ENCODE peak calls at places on chromosomes 4 and X, in six cellular contexts. S, P, D, R, N and B are unnamed samples.
A peak's percentile ranks its signal among the peaks of the same experiment; 100 is the strongest.

GRCh38 chr4:19455850-19456602 is 795.7 kb upstream of the SLIT2 start:
- DNase-seq in S (no peak), P (no peak), D (peak; percentile 67), R (no peak), N (no peak), B (no peak)

GRCh38 chr4:13547563-13548041 is 3.3 kb upstream of the NKX3-2 start:
- DNase-seq in S (no peak), P (peak; percentile 42), D (no peak), R (no peak), N (no peak), B (no peak)

GRCh38 chrX:12973561-12974216 is 1.2 kb upstream of the TMSB4X start:
- DNase-seq in S (no peak), P (no peak), D (no peak), R (no peak), N (no peak), B (no peak)

GRCh38 chr4:38242822-38243384 is 282.7 kb downstream of the PTTG2 start:
- DNase-seq in S (no peak), P (no peak), D (no peak), R (no peak), N (no peak), B (peak; percentile 56)

GRCh38 chrX:108420481-108420880 is 17.7 kb downstream of the COL4A6 start:
- DNase-seq in S (no peak), P (no peak), D (no peak), R (no peak), N (no peak), B (no peak)

GRCh38 chrX:17226736-17227135 is 148.3 kb upstream of the NHS start:
- DNase-seq in S (peak; percentile 80), P (no peak), D (peak; percentile 39), R (no peak), N (no peak), B (peak; percentile 58)

GRCh38 chr4:88982757-88983156 is 74.2 kb downstream of the FAM13A start:
- DNase-seq in S (no peak), P (no peak), D (no peak), R (no peak), N (no peak), B (no peak)

GRCh38 chr4:118834960-118835895 is 698 bp downstream of the SEC24D start:
- DNase-seq in S (peak; percentile 76), P (peak; percentile 97), D (peak; percentile 96), R (peak; percentile 94), N (peak; percentile 32), B (peak; percentile 96)

GRCh38 chrX:152899111-152899873 is 1.4 kb downstream of the ZNF185 start:
- DNase-seq in S (no peak), P (no peak), D (no peak), R (no peak), N (no peak), B (no peak)

GRCh38 chr4:106273831-106274230 is 42.2 kb downstream of the TBCK start:
- DNase-seq in S (no peak), P (peak; percentile 10), D (peak; percentile 66), R (peak; percentile 22), N (no peak), B (peak; percentile 54)

GRCh38 chrX:47814853-47815252 is 21.8 kb upstream of the ZNF81 start:
- DNase-seq in S (peak; percentile 52), P (no peak), D (no peak), R (no peak), N (no peak), B (peak; percentile 48)

GRCh38 chrX:65545456-65545855 is 10.9 kb upstream of the LAS1L start:
- DNase-seq in S (no peak), P (no peak), D (no peak), R (no peak), N (no peak), B (no peak)

GRCh38 chr4:176320340-176320975 is 692 bp downstream of the SPCS3 start:
- DNase-seq in S (peak; percentile 66), P (peak; percentile 88), D (peak; percentile 83), R (peak; percentile 84), N (peak; percentile 53), B (peak; percentile 86)

GRCh38 chr4:78688385-78688784 is 87.8 kb upstream of the BMP2K start:
- DNase-seq in S (no peak), P (no peak), D (peak; percentile 74), R (no peak), N (no peak), B (no peak)

GRCh38 chr4:76764251-76764650 is 133.7 kb downstream of the SOWAHB start:
- DNase-seq in S (no peak), P (peak; percentile 76), D (peak; percentile 86), R (peak; percentile 82), N (peak; percentile 20), B (peak; percentile 93)

GRCh38 chr4:152970102-152970820 is 34.1 kb downstream of the FHDC1 start:
- DNase-seq in S (no peak), P (no peak), D (peak; percentile 87), R (peak; percentile 47), N (no peak), B (no peak)

GRCh38 chr4:140382732-140383131 is 9.3 kb downstream of the SCOC start:
- DNase-seq in S (no peak), P (no peak), D (no peak), R (no peak), N (no peak), B (no peak)

GRCh38 chrX:53284684-53285447 is 3.5 kb upstream of the IQSEC2 start:
- DNase-seq in S (peak; percentile 68), P (peak; percentile 46), D (peak; percentile 70), R (peak; percentile 36), N (peak; percentile 42), B (peak; percentile 64)

GRCh38 chr4:20418865-20419451 is 167.3 kb downstream of the SLIT2 start:
- DNase-seq in S (no peak), P (peak; percentile 77), D (peak; percentile 55), R (peak; percentile 79), N (no peak), B (peak; percentile 22)

GRCh38 chr4:8108261-8108660 is 50.4 kb downstream of the ABLIM2 start:
- DNase-seq in S (no peak), P (no peak), D (no peak), R (no peak), N (no peak), B (no peak)

GRCh38 chr4:8109406-8110065 is 49.1 kb downstream of the ABLIM2 start:
- DNase-seq in S (no peak), P (no peak), D (no peak), R (no peak), N (no peak), B (no peak)

GRCh38 chr4:8108991-8109390 is 49.6 kb downstream of the ABLIM2 start:
- DNase-seq in S (no peak), P (no peak), D (no peak), R (no peak), N (no peak), B (no peak)

GRCh38 chr4:8112036-8112576 is 46.5 kb downstream of the ABLIM2 start:
- DNase-seq in S (no peak), P (no peak), D (no peak), R (no peak), N (no peak), B (no peak)

DNA sequence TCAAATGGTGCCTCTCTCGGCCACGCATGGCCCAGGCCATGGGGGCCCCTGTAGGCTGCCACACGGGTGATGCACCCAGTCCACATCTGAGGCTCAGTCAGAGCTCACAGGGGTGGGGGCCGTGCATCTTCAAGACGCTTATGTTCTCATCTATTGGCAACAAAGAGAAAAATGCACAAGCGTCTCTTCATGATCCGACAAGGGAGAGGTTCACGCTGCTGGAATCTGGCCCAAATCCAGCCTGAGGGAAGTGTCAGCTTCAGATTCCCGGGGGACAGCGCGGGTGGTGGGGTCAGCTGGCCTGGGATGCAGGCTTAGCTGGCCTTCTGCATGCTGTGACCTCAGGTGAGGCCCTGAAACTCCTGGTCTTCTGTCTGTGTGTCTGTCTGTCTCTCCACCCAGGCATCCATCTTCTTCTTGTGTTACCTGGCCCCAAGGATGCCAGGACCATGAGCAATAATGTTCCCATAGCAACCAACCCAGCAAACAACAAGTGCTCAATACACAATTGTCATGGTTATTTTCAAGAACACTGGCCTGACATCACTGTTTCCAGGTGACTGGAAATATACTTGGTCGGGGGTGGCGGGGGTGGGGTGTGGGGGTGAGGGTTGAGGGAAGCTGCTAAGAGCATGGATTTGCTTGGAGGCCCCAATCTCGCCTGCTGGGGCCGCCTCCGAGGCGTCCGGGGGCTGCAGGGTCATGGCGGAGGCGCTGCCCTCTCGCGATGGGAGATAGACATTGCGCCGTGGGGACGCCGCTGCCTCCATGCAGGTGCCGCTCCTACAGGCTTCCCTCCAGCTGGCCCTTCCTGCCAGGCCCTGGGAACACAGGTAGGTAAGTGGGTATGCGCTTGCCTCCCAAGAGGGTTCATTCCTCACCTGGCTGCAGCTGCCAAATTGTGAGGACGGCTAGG is 48.3 kb downstream of the ABLIM2 start:
- DNase-seq in S (peak; percentile 93), P (peak; percentile 12), D (peak; percentile 83), R (no peak), N (peak; percentile 26), B (peak; percentile 97)
- H2AK5ac ChIP-seq in S (no peak overlapping the region), P (no peak overlapping the region), D (no peak overlapping the region), R (no peak overlapping the region), N (peak overlapping the region; percentile 3), B (no peak overlapping the region)

DNA sequence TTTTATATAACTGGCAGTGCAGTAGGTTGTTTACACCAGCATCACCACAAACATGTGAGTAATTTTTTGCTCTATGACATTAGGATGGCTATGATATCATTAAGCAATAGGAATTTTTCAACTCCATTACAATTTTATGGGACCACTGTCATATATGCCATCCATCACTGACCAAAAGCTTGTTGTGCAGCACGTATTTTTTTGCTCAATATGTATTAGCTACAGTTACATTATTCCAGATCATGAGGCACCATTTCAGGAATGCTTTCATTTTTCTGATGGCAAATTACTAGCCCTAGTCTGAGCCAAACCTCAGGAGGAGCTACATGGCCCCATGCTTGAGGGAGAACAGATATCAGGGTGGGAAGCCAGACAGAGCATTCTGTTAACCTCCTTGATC is 56.8 kb upstream of the DCLK2 start:
- DNase-seq in S (no peak), P (no peak), D (no peak), R (no peak), N (no peak), B (no peak)
- H2AK5ac ChIP-seq in S (no peak overlapping the region), P (no peak overlapping the region), D (no peak overlapping the region), R (no peak overlapping the region), N (no peak overlapping the region), B (no peak overlapping the region)

GRCh38 chr4:123505457-123506310 is 109.1 kb downstream of the SPRY1 start:
- DNase-seq in S (peak; percentile 98), P (peak; percentile 62), D (peak; percentile 53), R (peak; percentile 61), N (peak; percentile 82), B (peak; percentile 97)
- H2AK5ac ChIP-seq in S (no peak overlapping the region), P (no peak overlapping the region), D (no peak overlapping the region), R (no peak overlapping the region), N (no peak overlapping the region), B (no peak overlapping the region)

DNA sequence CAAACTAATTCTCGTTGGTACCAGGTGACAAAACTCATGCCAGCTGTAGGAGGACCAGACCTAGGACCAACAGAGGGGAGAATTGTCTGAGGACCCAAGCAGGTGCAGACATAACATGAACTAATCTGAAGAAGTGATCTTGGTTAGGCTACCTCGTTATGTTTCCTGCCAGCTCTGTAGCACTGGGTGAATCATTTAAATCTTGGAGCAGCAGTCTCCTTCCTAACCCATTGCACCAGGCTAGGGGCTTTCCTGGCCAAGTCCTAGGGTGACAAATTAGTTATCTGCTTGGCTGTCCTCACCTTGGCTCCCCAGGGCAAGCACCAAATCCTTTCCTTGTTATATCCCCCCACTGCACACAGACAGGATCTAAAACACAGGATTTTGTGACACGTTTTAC is 87.7 kb downstream of the WWC2 start:
- DNase-seq in S (no peak), P (no peak), D (no peak), R (no peak), N (no peak), B (no peak)
- H2AK5ac ChIP-seq in S (no peak overlapping the region), P (no peak overlapping the region), D (no peak overlapping the region), R (no peak overlapping the region), N (no peak overlapping the region), B (no peak overlapping the region)